ENCODE peak calls at places on chromosome 14, in eight cellular contexts. R is omental fat pad; P is thyroid gland; W is aorta; Y is naive thymus-derived CD4-positive, alpha-beta T cell; E is iPS-NIHi11; Z is AML-193; D is stimulated activated CD8-positive, alpha-beta memory T cell treated with anti-CD3 and anti-CD28 coated beads, Interleukin-12 subunit alpha, Interleukin-12 subunit beta, amount 100 ng/mL, for 4 hours. X is an unnamed sample.

GRCh38 chr14:103492572-103492971 is 30.1 kb downstream of the CKB start:
- DNase-seq in D (no peak), R (no peak), Y (no peak), Z (no peak), P (no peak), W (no peak), E (no peak), X (no peak)

GRCh38 chr14:56244138-56244789 is 126.1 kb downstream of the PELI2 start:
- DNase-seq in E (no peak), Z (peak), Y (no peak), P (no peak), W (no peak), D (no peak), R (no peak), X (no peak)

GRCh38 chr14:92613008-92613658 is 99.6 kb downstream of the RIN3 start:
- DNase-seq in P (peak), W (no peak), E (peak), D (peak), Y (peak), Z (peak), R (no peak), X (no peak)

GRCh38 chr14:21039059-21039422 is 3.1 kb upstream of the RNASE7 start:
- DNase-seq in E (peak), Z (no peak), P (peak), W (peak), D (no peak), Y (no peak), R (no peak), X (peak)

GRCh38 chr14:33986804-33987203 is 35.9 kb upstream of the EGLN3 start:
- DNase-seq in R (no peak), W (no peak), Y (no peak), P (no peak), E (peak), Z (no peak), D (no peak), X (no peak)

GRCh38 chr14:101732128-101732527 is 29.4 kb upstream of the PPP2R5C start:
- DNase-seq in W (no peak), Y (no peak), R (no peak), E (no peak), D (no peak), P (no peak), Z (no peak), X (no peak)

GRCh38 chr14:65336191-65336591 is 76.3 kb upstream of the FUT8 start:
- DNase-seq in D (no peak), E (no peak), Y (no peak), R (no peak), Z (no peak), P (no peak), W (no peak), X (no peak)

GRCh38 chr14:96117101-96117897 is 78.1 kb downstream of the C14orf132 start:
- DNase-seq in Y (peak), R (no peak), Z (no peak), W (no peak), P (peak), D (no peak), E (no peak), X (no peak)

X was measured in breast epithelium.